ENCODE peak calls at places on chromosome 16, in seven cellular contexts. D is HepG2, N is H1, P is SK-N-SH, E is K562, F is HCT116, T is GM12878. Q is an unnamed sample.

GRCh38 chr16:78005881-78006280 is 16.5 kb upstream of the CLEC3A start:
- DNase-seq in D (no peak), N (peak), P (no peak), E (peak), F (peak), T (no peak), Q (no peak)

GRCh38 chr16:67391424-67392300 is 1.6 kb downstream of the TPPP3 start:
- DNase-seq in D (no peak), N (no peak), P (peak), E (no peak), F (no peak), T (no peak), Q (no peak)

GRCh38 chr16:27308792-27309191 is 5.0 kb upstream of the IL4R start:
- DNase-seq in D (no peak), N (no peak), P (no peak), E (no peak), F (no peak), T (no peak), Q (no peak)

GRCh38 chr16:22782299-22782698 is 31.7 kb upstream of the HS3ST2 start:
- DNase-seq in D (no peak), N (no peak), P (peak), E (peak), F (no peak), T (no peak), Q (no peak)

GRCh38 chr16:69329369-69330285 is 761 bp downstream of the PDF start:
- DNase-seq in D (no peak), N (no peak), P (peak), E (no peak), F (no peak), T (no peak), Q (no peak)

GRCh38 chr16:11181889-11182279 is 74.1 kb downstream of the SOCS1 start:
- DNase-seq in D (no peak), N (no peak), P (no peak), E (no peak), F (no peak), T (peak), Q (no peak)

GRCh38 chr16:81283044-81283443 is 31.7 kb upstream of the GAN start:
- DNase-seq in D (no peak), N (no peak), P (no peak), E (no peak), F (no peak), T (no peak), Q (no peak)

GRCh38 chr16:68247400-68247799 is 2.2 kb downstream of the PLA2G15 start:
- DNase-seq in D (no peak), N (no peak), P (no peak), E (no peak), F (no peak), T (no peak), Q (no peak)

GRCh38 chr16:89409161-89409711 is 81.1 kb downstream of the ANKRD11 start:
- DNase-seq in D (no peak), N (no peak), P (no peak), E (no peak), F (no peak), T (no peak), Q (no peak)

GRCh38 chr16:30406911-30407793 is at the start of gene ZNF771:
- DNase-seq in D (peak), N (peak), P (peak), E (peak), F (peak), T (no peak), Q (peak)

GRCh38 chr16:29809850-29810698 is 1.9 kb upstream of the PRRT2 start:
- DNase-seq in D (no peak), N (no peak), P (no peak), E (no peak), F (no peak), T (no peak), Q (no peak)

GRCh38 chr16:10906914-10907756 is 30.1 kb downstream of the CIITA start:
- DNase-seq in D (no peak), N (no peak), P (peak), E (no peak), F (no peak), T (no peak), Q (no peak)

GRCh38 chr16:30490210-30490609 is 17.7 kb downstream of the ITGAL start:
- DNase-seq in D (no peak), N (no peak), P (no peak), E (no peak), F (no peak), T (no peak), Q (no peak)

GRCh38 chr16:65122974-65123845 is 1.3 kb upstream of the CDH11 start:
- DNase-seq in D (no peak), N (no peak), P (peak), E (no peak), F (no peak), T (no peak), Q (no peak)

GRCh38 chr16:11781773-11782172 is 15.3 kb downstream of the ZC3H7A start:
- DNase-seq in D (no peak), N (no peak), P (peak), E (no peak), F (no peak), T (peak), Q (no peak)

GRCh38 chr16:16149710-16150116 is 73.6 kb downstream of the ABCC6 start:
- DNase-seq in D (peak), N (no peak), P (no peak), E (no peak), F (no peak), T (no peak), Q (no peak)

GRCh38 chr16:64950262-64950661 is 171.6 kb downstream of the CDH11 start:
- DNase-seq in D (no peak), N (peak), P (no peak), E (no peak), F (no peak), T (no peak), Q (no peak)

GRCh38 chr16:30699615-30700099 is 686 bp downstream of the SRCAP start:
- DNase-seq in D (no peak), N (no peak), P (no peak), E (no peak), F (no peak), T (no peak), Q (no peak)

GRCh38 chr16:77599793-77600415 is 122.4 kb upstream of the NUDT7 start:
- DNase-seq in D (peak), N (no peak), P (peak), E (peak), F (peak), T (no peak), Q (peak)

GRCh38 chr16:2675021-2675420 is 7.3 kb upstream of the KCTD5 start:
- DNase-seq in D (no peak), N (no peak), P (no peak), E (no peak), F (no peak), T (no peak), Q (no peak)

GRCh38 chr16:11877374-11877773 is 26.0 kb upstream of the RSL1D1 start:
- DNase-seq in D (no peak), N (no peak), P (no peak), E (no peak), F (no peak), T (no peak), Q (no peak)

GRCh38 chr16:3101018-3101840 is 2.1 kb upstream of the ZSCAN10 start:
- DNase-seq in D (peak), N (peak), P (peak), E (peak), F (no peak), T (no peak), Q (peak)

GRCh38 chr16:11679250-11679649 is 11.0 kb downstream of the SNN start:
- DNase-seq in D (no peak), N (no peak), P (no peak), E (no peak), F (no peak), T (no peak), Q (no peak)

GRCh38 chr16:87436225-87437172 is 44.4 kb downstream of the MAP1LC3B start:
- DNase-seq in D (no peak), N (no peak), P (peak), E (no peak), F (no peak), T (no peak), Q (no peak)

GRCh38 chr16:87809150-87809902 is 43.5 kb upstream of the KLHDC4 start:
- DNase-seq in D (peak), N (no peak), P (no peak), E (no peak), F (no peak), T (peak), Q (no peak)

GRCh38 chr16:87126403-87127025 is 190.7 kb downstream of the C16orf95 start:
- DNase-seq in D (no peak), N (no peak), P (no peak), E (no peak), F (no peak), T (no peak), Q (no peak)

GRCh38 chr16:21159281-21159951 is 942 bp downstream of the LDAF1 start:
- DNase-seq in D (no peak), N (peak), P (peak), E (peak), F (no peak), T (no peak), Q (peak)

GRCh38 chr16:85471469-85472431 is 141.4 kb upstream of the GSE1 start:
- DNase-seq in D (no peak), N (no peak), P (no peak), E (no peak), F (no peak), T (no peak), Q (peak)

GRCh38 chr16:75311383-75311938 is 60.0 kb upstream of the BCAR1 start:
- DNase-seq in D (no peak), N (no peak), P (no peak), E (no peak), F (no peak), T (no peak), Q (no peak)

GRCh38 chr16:10497132-10498088 is 83.0 kb downstream of the EMP2 start:
- DNase-seq in D (no peak), N (no peak), P (no peak), E (peak), F (no peak), T (no peak), Q (no peak)

GRCh38 chr16:73610160-73610559 is 562.2 kb upstream of the ZFHX3 start:
- DNase-seq in D (no peak), N (no peak), P (no peak), E (no peak), F (no peak), T (no peak), Q (no peak)

GRCh38 chr16:66895697-66895995 is 15.3 kb downstream of the PDP2 start:
- DNase-seq in D (no peak), N (no peak), P (no peak), E (no peak), F (no peak), T (no peak), Q (no peak)

DNA sequence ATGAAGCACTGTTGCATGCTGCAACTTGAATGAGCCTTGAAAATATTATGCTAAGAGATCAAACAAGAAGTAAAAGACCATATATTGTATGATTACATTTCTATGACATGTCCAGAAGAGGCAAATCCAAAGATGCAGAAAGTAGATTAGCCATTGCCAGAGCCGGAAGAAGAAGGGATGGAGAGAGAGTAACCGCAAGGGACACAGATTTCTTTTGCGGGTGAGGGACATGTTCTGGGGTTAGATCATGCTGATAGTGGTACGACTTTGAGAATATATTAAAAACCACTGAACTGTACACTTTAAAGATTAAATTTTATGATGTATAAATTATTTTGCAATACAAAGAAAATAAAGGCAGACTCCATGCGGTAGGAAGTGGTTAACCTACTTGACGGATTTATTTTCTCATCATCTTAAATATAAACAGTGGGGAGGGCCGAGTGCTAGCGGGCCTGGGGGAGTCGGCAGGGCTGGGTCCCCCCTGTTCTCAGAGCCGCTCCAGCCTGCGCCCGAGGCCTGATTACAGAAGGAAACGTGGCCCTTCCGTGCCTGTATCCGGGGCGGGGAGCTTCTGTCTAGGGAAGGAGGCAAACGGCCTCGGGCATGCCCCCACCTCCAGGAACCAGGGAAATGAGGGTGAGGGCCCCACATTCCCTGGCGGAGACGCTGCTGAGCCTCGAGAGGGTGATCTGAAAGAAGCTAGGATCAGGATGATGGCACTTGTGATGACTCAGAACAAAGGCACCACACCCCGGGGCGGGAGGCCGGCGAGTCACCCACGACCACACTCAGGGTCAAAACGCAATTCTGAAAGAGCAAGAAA is 48.0 kb downstream of the SHCBP1 start:
- DNase-seq in D (peak), N (no peak), P (no peak), E (peak), F (no peak), T (no peak), Q (peak)
- TF ChIP-seq JUND in D (peak), N (no peak), P (no peak), E (peak), F (peak), T (no peak), Q (no peak)

GRCh38 chr16:83689385-83689831 is 118.4 kb upstream of the HSBP1 start:
- DNase-seq in D (no peak), N (no peak), P (no peak), E (no peak), F (no peak), T (peak), Q (no peak)
- TF ChIP-seq JUND in D (no peak), N (no peak), P (peak), E (no peak), F (no peak), T (no peak), Q (no peak)

GRCh38 chr16:70789231-70789926 is 11.6 kb downstream of the VAC14 start:
- DNase-seq in D (no peak), N (peak), P (peak), E (no peak), F (no peak), T (no peak), Q (no peak)
- TF ChIP-seq JUND in D (no peak), N (no peak), P (no peak), E (no peak), F (no peak), T (no peak), Q (no peak)

DNA sequence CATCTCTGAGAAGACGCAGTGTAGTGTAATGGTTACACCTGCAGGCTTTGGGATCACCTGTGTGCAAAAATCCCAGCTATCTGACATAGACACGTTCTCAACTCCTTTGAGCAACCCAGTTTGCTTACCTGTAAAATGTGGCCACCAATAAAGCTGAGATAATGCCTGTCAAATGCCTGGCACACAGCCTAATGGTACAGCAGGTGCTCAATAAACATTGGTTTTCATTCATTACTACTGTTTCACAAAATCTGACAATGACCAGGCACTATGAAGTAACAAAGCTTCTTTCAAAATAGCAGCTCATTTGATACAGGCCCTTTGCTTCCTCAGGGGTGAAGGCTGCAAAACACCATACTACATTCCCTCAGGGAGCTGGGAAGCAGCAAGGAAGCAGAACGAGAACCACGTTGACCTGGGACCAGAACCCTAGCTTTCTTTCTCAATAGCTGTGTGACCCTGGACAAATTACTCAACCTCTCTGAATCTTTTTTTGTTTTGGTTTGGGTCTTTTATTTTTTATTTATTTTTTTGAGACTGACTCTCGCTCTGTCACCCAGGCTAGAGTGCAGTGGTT is 4.8 kb downstream of the PAM16 start:
- DNase-seq in D (peak), N (no peak), P (no peak), E (no peak), F (no peak), T (no peak), Q (peak)
- TF ChIP-seq JUND in D (no peak), N (no peak), P (no peak), E (no peak), F (no peak), T (no peak), Q (no peak)

GRCh38 chr16:48613061-48613957 is 3.3 kb upstream of the N4BP1 start:
- DNase-seq in D (peak), N (no peak), P (no peak), E (no peak), F (no peak), T (no peak), Q (peak)
- TF ChIP-seq JUND in D (no peak), N (no peak), P (no peak), E (no peak), F (no peak), T (no peak), Q (peak)

DNA sequence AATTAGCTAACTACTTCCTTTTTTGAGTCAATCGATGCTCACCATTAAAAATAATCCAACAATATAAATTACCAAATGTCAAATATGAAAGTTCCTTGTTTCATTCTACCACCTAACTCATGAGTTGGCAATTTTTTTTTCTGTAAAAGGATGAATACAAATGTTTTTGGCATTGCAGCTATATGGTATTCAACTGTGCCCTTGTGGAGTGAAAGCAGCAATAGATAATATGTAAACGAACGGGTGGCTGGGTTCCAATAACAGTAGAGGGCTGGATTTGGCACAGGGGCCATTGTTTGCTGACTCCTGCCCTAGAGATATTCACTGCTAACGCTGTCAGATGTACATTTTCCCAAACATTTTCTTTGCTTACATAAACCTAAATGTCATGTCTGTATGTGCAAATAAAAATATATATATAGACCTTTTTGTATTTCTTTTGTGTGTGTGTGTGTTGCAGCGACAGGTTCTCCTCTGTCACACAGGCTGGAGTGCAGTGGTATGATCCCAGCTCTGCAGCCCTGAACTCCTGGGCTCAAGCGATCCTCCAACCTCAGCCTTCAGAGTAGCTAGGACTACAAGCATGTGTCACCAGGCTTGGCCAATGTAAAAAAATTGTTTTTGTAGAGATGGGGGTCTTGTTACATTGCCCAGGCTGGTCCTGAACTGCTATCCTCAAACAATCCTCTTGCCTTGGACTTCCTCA is 73.9 kb downstream of the RPGRIP1L start:
- DNase-seq in D (peak), N (no peak), P (no peak), E (no peak), F (no peak), T (no peak), Q (no peak)
- TF ChIP-seq JUND in D (no peak), N (no peak), P (no peak), E (no peak), F (no peak), T (no peak), Q (no peak)

DNA sequence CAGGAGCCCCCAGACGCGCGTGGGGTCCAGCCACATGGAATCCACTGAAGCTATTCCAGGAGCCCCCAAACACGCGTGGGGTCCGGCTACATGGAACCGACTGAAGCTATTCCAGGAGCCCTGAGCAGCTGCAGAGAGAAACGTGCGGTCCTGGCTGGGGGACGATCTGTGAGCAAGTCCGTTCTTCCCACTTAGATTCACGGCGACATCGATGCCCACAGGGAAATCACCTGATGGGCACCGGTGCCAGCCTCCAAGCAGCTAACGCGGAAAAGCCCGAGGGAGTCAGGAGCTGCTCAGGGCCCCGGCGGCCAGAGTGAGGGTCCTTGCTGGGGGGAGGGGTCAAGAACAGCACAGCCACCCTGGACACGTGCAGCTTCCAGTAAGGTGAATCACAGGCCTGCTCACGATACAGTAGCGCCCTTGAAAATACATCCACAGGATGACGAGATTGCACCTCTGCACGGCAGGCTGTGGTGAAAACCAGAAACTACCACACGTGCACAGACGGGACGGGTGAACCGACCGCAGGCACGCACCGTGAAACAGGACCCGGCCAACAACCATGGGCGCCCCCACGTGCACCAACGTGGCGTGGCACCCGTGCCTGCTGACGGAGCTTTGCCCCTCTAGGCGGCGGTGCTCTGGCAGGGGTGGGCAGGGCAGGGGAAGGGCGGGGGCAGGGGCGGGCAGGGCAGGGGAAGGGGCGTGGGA is 77.7 kb upstream of the GNG13 start:
- DNase-seq in D (no peak), N (peak), P (peak), E (peak), F (peak), T (no peak), Q (no peak)
- TF ChIP-seq JUND in D (no peak), N (no peak), P (no peak), E (no peak), F (no peak), T (no peak), Q (no peak)

GRCh38 chr16:4970010-4970409 is 11.9 kb downstream of the SEC14L5 start:
- DNase-seq in D (no peak), N (no peak), P (no peak), E (no peak), F (no peak), T (no peak), Q (no peak)
- TF ChIP-seq JUND in D (no peak), N (no peak), P (no peak), E (no peak), F (no peak), T (no peak), Q (no peak)

DNA sequence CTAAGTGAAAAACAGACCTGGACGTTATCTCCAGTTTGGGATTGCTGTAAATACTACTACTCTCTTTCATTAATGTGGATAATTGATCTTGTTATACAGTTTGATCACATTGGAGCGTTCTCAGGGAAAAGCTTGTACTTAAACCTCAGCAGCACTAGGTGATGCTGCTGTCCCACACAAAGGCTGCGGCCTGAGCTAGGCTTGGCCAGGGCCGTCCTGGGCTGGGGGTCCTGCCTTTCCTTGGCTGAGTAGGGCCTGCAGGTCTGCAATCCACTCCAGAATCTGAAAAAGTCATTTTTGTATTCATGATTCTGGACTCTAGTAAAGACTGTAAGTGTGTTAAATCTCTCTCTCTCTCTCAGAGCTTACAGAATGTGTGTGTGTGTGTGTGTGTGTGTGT is 23.7 kb upstream of the PMFBP1 start:
- DNase-seq in D (no peak), N (peak), P (peak), E (no peak), F (no peak), T (no peak), Q (no peak)
- TF ChIP-seq JUND in D (no peak), N (no peak), P (no peak), E (no peak), F (no peak), T (no peak), Q (no peak)